ENCODE peak calls at places on chromosomes 5 and 9, in five cellular contexts. G, C, O, W and B are unnamed samples.

GRCh38 chr5:155935723-155936122 is 391.2 kb upstream of the SGCD start:
- DNase-seq in G (no peak), C (no peak), O (no peak), W (no peak), B (no peak)

GRCh38 chr5:122404653-122405362 is 92.8 kb downstream of the SNCAIP start:
- DNase-seq in G (no peak), C (no peak), O (no peak), W (no peak), B (no peak)

GRCh38 chr5:129096382-129096991 is 1.9 kb downstream of the ISOC1 start:
- DNase-seq in G (no peak), C (peak), O (peak), W (no peak), B (no peak)

GRCh38 chr5:180297587-180298282 is 5.9 kb upstream of the MAPK9 start:
- DNase-seq in G (no peak), C (no peak), O (no peak), W (no peak), B (no peak)

GRCh38 chr5:6903934-6904333 is 190.7 kb downstream of the TENT4A start:
- DNase-seq in G (no peak), C (no peak), O (no peak), W (no peak), B (no peak)

GRCh38 chr9:32382582-32383320 is 1.7 kb upstream of the ACO1 start:
- DNase-seq in G (no peak), C (no peak), O (no peak), W (no peak), B (no peak)

GRCh38 chr9:129362287-129363098 is 184.4 kb upstream of the IER5L start:
- DNase-seq in G (no peak), C (no peak), O (no peak), W (no peak), B (no peak)

GRCh38 chr9:113403651-113404050 is 2.6 kb upstream of the ALAD start:
- DNase-seq in G (no peak), C (no peak), O (no peak), W (no peak), B (peak)

GRCh38 chr5:1784197-1785050 is 15.2 kb downstream of the MRPL36 start:
- DNase-seq in G (no peak), C (no peak), O (no peak), W (no peak), B (no peak)

GRCh38 chr9:33124716-33125378 is 42.3 kb downstream of the B4GALT1 start:
- DNase-seq in G (no peak), C (no peak), O (no peak), W (no peak), B (no peak)

GRCh38 chr5:15008476-15008875 is 136.9 kb upstream of the ANKH start:
- DNase-seq in G (no peak), C (peak), O (peak), W (peak), B (no peak)

GRCh38 chr5:110916373-110917049 is 155.0 kb upstream of the TSLP start:
- DNase-seq in G (no peak), C (no peak), O (peak), W (no peak), B (no peak)

GRCh38 chr9:27194401-27195091 is 85.5 kb downstream of the TEK start:
- DNase-seq in G (no peak), C (peak), O (no peak), W (peak), B (no peak)

GRCh38 chr5:148312159-148312558 is at the start of gene SPINK7:
- DNase-seq in G (no peak), C (no peak), O (no peak), W (no peak), B (no peak)

GRCh38 chr9:137130176-137130755 is 8.7 kb upstream of the GRIN1 start:
- DNase-seq in G (no peak), C (no peak), O (peak), W (no peak), B (no peak)

GRCh38 chr5:136006767-136007251 is 22.0 kb upstream of the TGFBI start:
- DNase-seq in G (no peak), C (peak), O (no peak), W (peak), B (no peak)

GRCh38 chr9:4143951-4144717 is 155.7 kb downstream of the GLIS3 start:
- DNase-seq in G (no peak), C (no peak), O (peak), W (no peak), B (no peak)

GRCh38 chr9:36142510-36143161 is 6.1 kb downstream of the GLIPR2 start:
- DNase-seq in G (peak), C (no peak), O (no peak), W (no peak), B (no peak)

GRCh38 chr5:177372910-177373309 is 11.3 kb upstream of the SLC34A1 start:
- DNase-seq in G (no peak), C (no peak), O (no peak), W (no peak), B (no peak)

GRCh38 chr5:67746103-67746502 is 469.5 kb upstream of the PIK3R1 start:
- DNase-seq in G (no peak), C (no peak), O (no peak), W (no peak), B (no peak)

GRCh38 chr9:136754626-136755284 is 3.3 kb downstream of the LCN8 start:
- DNase-seq in G (no peak), C (no peak), O (peak), W (no peak), B (no peak)

GRCh38 chr9:35617548-35617947 is 665 bp downstream of the CD72 start:
- DNase-seq in G (no peak), C (no peak), O (peak), W (no peak), B (no peak)

GRCh38 chr5:132468665-132469379 is 21.8 kb downstream of the IRF1 start:
- DNase-seq in G (no peak), C (no peak), O (no peak), W (no peak), B (no peak)

GRCh38 chr5:142015781-142016533 is 3.1 kb upstream of the GNPDA1 start:
- DNase-seq in G (no peak), C (no peak), O (no peak), W (no peak), B (peak)

GRCh38 chr5:139897342-139897741 is 101.7 kb downstream of the PSD2 start:
- DNase-seq in G (no peak), C (no peak), O (no peak), W (no peak), B (no peak)

GRCh38 chr5:168859471-168859870 is 280.3 kb upstream of the PANK3 start:
- DNase-seq in G (no peak), C (no peak), O (no peak), W (no peak), B (no peak)

GRCh38 chr9:129145841-129146292 is 32.2 kb downstream of the IER5L start:
- DNase-seq in G (no peak), C (no peak), O (peak), W (no peak), B (no peak)

GRCh38 chr9:36443581-36443980 is 43.5 kb upstream of the RNF38 start:
- DNase-seq in G (no peak), C (no peak), O (no peak), W (no peak), B (no peak)

GRCh38 chr5:154865466-154866184 is 7.2 kb downstream of the CNOT8 start:
- DNase-seq in G (no peak), C (no peak), O (no peak), W (no peak), B (no peak)

DNA sequence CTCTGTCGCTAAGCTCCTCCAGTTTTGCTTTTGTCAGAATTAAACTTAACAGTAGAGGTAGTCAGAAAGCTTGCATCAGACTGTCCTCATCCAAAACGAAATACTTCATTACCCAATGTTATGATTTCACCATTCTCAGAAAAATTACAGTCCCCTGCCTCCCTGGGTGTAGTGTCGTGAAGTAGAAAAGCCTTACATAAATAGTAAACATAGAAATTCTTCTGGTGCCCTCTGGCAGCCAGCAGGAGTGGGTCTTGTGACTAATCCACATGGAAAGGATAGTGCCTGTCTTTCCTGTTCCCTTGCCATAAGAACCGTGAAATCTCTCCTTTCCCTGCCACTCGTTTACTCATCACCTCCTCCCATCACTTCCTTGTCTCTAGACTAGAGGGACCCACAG is 230.6 kb downstream of the GNA14 start:
- DNase-seq in G (no peak), C (no peak), O (no peak), W (no peak), B (peak)
- TF ChIP-seq REST in G (no peak), C (no peak), O (no peak), W (no peak), B (no peak)

DNA sequence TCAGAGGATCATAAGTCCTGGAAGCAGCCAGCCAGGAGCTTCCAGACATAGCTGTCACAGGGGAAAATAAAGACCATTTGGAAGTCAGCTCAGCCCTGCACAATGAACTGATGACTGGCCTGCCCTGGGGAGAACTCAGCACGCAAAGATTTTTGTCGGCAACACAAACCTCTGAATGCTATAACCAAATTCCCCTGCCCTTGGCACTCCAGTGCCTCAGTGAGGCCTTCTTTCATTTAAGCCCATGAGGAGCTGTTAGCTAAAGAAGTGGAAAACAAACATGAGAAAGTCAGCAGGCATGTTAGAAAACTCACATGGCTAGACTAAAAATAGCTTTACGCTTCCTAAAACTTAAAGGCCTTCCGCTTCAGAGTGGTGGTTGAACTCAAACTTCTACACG is 85.6 kb downstream of the SLC1A3 start:
- DNase-seq in G (no peak), C (no peak), O (no peak), W (no peak), B (no peak)
- TF ChIP-seq REST in G (no peak), C (no peak), O (no peak), W (no peak), B (no peak)

GRCh38 chr9:18472915-18473314 is 1.0 kb upstream of the ADAMTSL1 start:
- DNase-seq in G (no peak), C (no peak), O (no peak), W (no peak), B (no peak)

GRCh38 chr9:18463991-18464390 is 10.0 kb upstream of the ADAMTSL1 start:
- DNase-seq in G (no peak), C (no peak), O (no peak), W (no peak), B (no peak)

GRCh38 chr9:18472435-18472834 is 1.5 kb upstream of the ADAMTSL1 start:
- DNase-seq in G (no peak), C (no peak), O (no peak), W (no peak), B (no peak)

GRCh38 chr9:18466101-18466500 is 7.9 kb upstream of the ADAMTSL1 start:
- DNase-seq in G (no peak), C (no peak), O (no peak), W (no peak), B (no peak)

GRCh38 chr9:18467696-18468095 is 6.3 kb upstream of the ADAMTSL1 start:
- DNase-seq in G (no peak), C (no peak), O (no peak), W (no peak), B (no peak)
- TF ChIP-seq REST in G (no peak), C (no peak), O (no peak), W (no peak), B (no peak)

GRCh38 chr5:113574417-113574816 is 60.9 kb downstream of the YTHDC2 start:
- DNase-seq in G (peak), C (no peak), O (no peak), W (no peak), B (no peak)
- TF ChIP-seq REST in G (no peak), C (no peak), O (no peak), W (no peak), B (no peak)

GRCh38 chr5:56314536-56314935 is 81.4 kb upstream of the ANKRD55 start:
- DNase-seq in G (peak), C (peak), O (peak), W (no peak), B (no peak)
- TF ChIP-seq REST in G (no peak), C (no peak), O (no peak), W (no peak), B (no peak)

GRCh38 chr5:11449217-11449616 is 455.0 kb downstream of the CTNND2 start:
- DNase-seq in G (no peak), C (no peak), O (no peak), W (no peak), B (no peak)
- TF ChIP-seq REST in G (no peak), C (no peak), O (no peak), W (no peak), B (no peak)

GRCh38 chr5:41102341-41102740 is 31.2 kb upstream of the MROH2B start:
- DNase-seq in G (no peak), C (no peak), O (no peak), W (no peak), B (no peak)
- TF ChIP-seq REST in G (no peak), C (no peak), O (no peak), W (no peak), B (no peak)